ENCODE peak calls at places on chromosomes 2 and 18, in nine cellular contexts. One of them, this sample, is unnamed. For H3K36me3, the result is how much of the 10 kb centered on the place peaks cover.

GRCh38 chr2:147844691-147845607 is at the start of gene ACVR2A:
- DNase-seq in heart right ventricle: peak
- DNase-seq in brain microvascular endothelial cell: peak
- DNase-seq in MM.1S: peak
- DNase-seq in IMR-90: peak
- DNase-seq in tibial artery: peak
- DNase-seq in H1: no peak
- DNase-seq in astrocyte: peak
- DNase-seq in heart left ventricle: peak
- DNase-seq in this sample: peak

GRCh38 chr2:100870652-100871531 is 51.0 kb downstream of the NPAS2 start:
- DNase-seq in heart right ventricle: no peak
- DNase-seq in brain microvascular endothelial cell: no peak
- DNase-seq in MM.1S: no peak
- DNase-seq in IMR-90: no peak
- DNase-seq in tibial artery: no peak
- DNase-seq in H1: no peak
- DNase-seq in astrocyte: no peak
- DNase-seq in heart left ventricle: no peak
- DNase-seq in this sample: peak

GRCh38 chr2:50746526-50746925 is 285.4 kb downstream of the NRXN1 start:
- DNase-seq in heart right ventricle: no peak
- DNase-seq in brain microvascular endothelial cell: peak
- DNase-seq in MM.1S: peak
- DNase-seq in IMR-90: peak
- DNase-seq in tibial artery: no peak
- DNase-seq in H1: no peak
- DNase-seq in astrocyte: peak
- DNase-seq in heart left ventricle: no peak
- DNase-seq in this sample: peak

GRCh38 chr2:105369777-105370690 is 28.8 kb downstream of the FHL2 start:
- DNase-seq in heart right ventricle: peak
- DNase-seq in brain microvascular endothelial cell: peak
- DNase-seq in MM.1S: peak
- DNase-seq in IMR-90: peak
- DNase-seq in tibial artery: peak
- DNase-seq in H1: peak
- DNase-seq in astrocyte: peak
- DNase-seq in heart left ventricle: peak
- DNase-seq in this sample: peak

GRCh38 chr2:52776571-52776970 is 991.0 kb upstream of the CHAC2 start:
- DNase-seq in heart right ventricle: no peak
- DNase-seq in brain microvascular endothelial cell: no peak
- DNase-seq in MM.1S: no peak
- DNase-seq in IMR-90: peak
- DNase-seq in tibial artery: no peak
- DNase-seq in H1: no peak
- DNase-seq in astrocyte: no peak
- DNase-seq in heart left ventricle: no peak
- DNase-seq in this sample: no peak

GRCh38 chr2:181596556-181596955 is 60.3 kb downstream of the CERKL start:
- DNase-seq in heart right ventricle: no peak
- DNase-seq in brain microvascular endothelial cell: no peak
- DNase-seq in MM.1S: no peak
- DNase-seq in IMR-90: no peak
- DNase-seq in tibial artery: no peak
- DNase-seq in H1: no peak
- DNase-seq in astrocyte: no peak
- DNase-seq in heart left ventricle: no peak
- DNase-seq in this sample: no peak

GRCh38 chr2:150647943-150648342 is 160.5 kb upstream of the RND3 start:
- DNase-seq in heart right ventricle: no peak
- DNase-seq in brain microvascular endothelial cell: no peak
- DNase-seq in MM.1S: no peak
- DNase-seq in IMR-90: no peak
- DNase-seq in tibial artery: no peak
- DNase-seq in H1: no peak
- DNase-seq in astrocyte: no peak
- DNase-seq in heart left ventricle: no peak
- DNase-seq in this sample: no peak

GRCh38 chr2:138486347-138487198 is 15.0 kb upstream of the SPOPL start:
- DNase-seq in heart right ventricle: no peak
- DNase-seq in brain microvascular endothelial cell: no peak
- DNase-seq in MM.1S: no peak
- DNase-seq in IMR-90: no peak
- DNase-seq in tibial artery: no peak
- DNase-seq in H1: no peak
- DNase-seq in astrocyte: no peak
- DNase-seq in heart left ventricle: no peak
- DNase-seq in this sample: no peak

GRCh38 chr2:172350844-172351480 is 76.4 kb upstream of the ITGA6 start:
- DNase-seq in heart right ventricle: peak
- DNase-seq in brain microvascular endothelial cell: no peak
- DNase-seq in MM.1S: no peak
- DNase-seq in IMR-90: no peak
- DNase-seq in tibial artery: peak
- DNase-seq in H1: no peak
- DNase-seq in astrocyte: no peak
- DNase-seq in heart left ventricle: peak
- DNase-seq in this sample: no peak

GRCh38 chr2:38191516-38191915 is 115.6 kb upstream of the CYP1B1 start:
- DNase-seq in heart right ventricle: no peak
- DNase-seq in brain microvascular endothelial cell: no peak
- DNase-seq in MM.1S: no peak
- DNase-seq in IMR-90: no peak
- DNase-seq in tibial artery: no peak
- DNase-seq in H1: no peak
- DNase-seq in astrocyte: no peak
- DNase-seq in heart left ventricle: no peak
- DNase-seq in this sample: no peak
- H3K36me3 ChIP-seq in heart right ventricle: under half
- H3K36me3 ChIP-seq in brain microvascular endothelial cell: under half
- H3K36me3 ChIP-seq in MM.1S: under half
- H3K36me3 ChIP-seq in IMR-90: under half
- H3K36me3 ChIP-seq in tibial artery: under half
- H3K36me3 ChIP-seq in H1: under half
- H3K36me3 ChIP-seq in astrocyte: under half
- H3K36me3 ChIP-seq in heart left ventricle: under half
- H3K36me3 ChIP-seq in this sample: under half

GRCh38 chr18:3346487-3346886 is 84.6 kb downstream of the MYL12B start:
- DNase-seq in heart right ventricle: no peak
- DNase-seq in brain microvascular endothelial cell: no peak
- DNase-seq in MM.1S: no peak
- DNase-seq in IMR-90: peak
- DNase-seq in tibial artery: no peak
- DNase-seq in H1: no peak
- DNase-seq in astrocyte: no peak
- DNase-seq in heart left ventricle: no peak
- DNase-seq in this sample: no peak

GRCh38 chr18:3347286-3347803 is 85.4 kb downstream of the MYL12B start:
- DNase-seq in heart right ventricle: no peak
- DNase-seq in brain microvascular endothelial cell: no peak
- DNase-seq in MM.1S: no peak
- DNase-seq in IMR-90: no peak
- DNase-seq in tibial artery: no peak
- DNase-seq in H1: no peak
- DNase-seq in astrocyte: no peak
- DNase-seq in heart left ventricle: no peak
- DNase-seq in this sample: no peak

GRCh38 chr18:3345885-3346284 is 84.0 kb downstream of the MYL12B start:
- DNase-seq in heart right ventricle: no peak
- DNase-seq in brain microvascular endothelial cell: no peak
- DNase-seq in MM.1S: no peak
- DNase-seq in IMR-90: peak
- DNase-seq in tibial artery: no peak
- DNase-seq in H1: no peak
- DNase-seq in astrocyte: no peak
- DNase-seq in heart left ventricle: no peak
- DNase-seq in this sample: no peak

GRCh38 chr18:3342628-3343027 is 80.7 kb downstream of the MYL12B start:
- DNase-seq in heart right ventricle: no peak
- DNase-seq in brain microvascular endothelial cell: no peak
- DNase-seq in MM.1S: no peak
- DNase-seq in IMR-90: no peak
- DNase-seq in tibial artery: no peak
- DNase-seq in H1: no peak
- DNase-seq in astrocyte: no peak
- DNase-seq in heart left ventricle: no peak
- DNase-seq in this sample: no peak

GRCh38 chr18:3345452-3345851 is 83.5 kb downstream of the MYL12B start:
- DNase-seq in heart right ventricle: no peak
- DNase-seq in brain microvascular endothelial cell: no peak
- DNase-seq in MM.1S: no peak
- DNase-seq in IMR-90: peak
- DNase-seq in tibial artery: no peak
- DNase-seq in H1: no peak
- DNase-seq in astrocyte: no peak
- DNase-seq in heart left ventricle: no peak
- DNase-seq in this sample: no peak
- H3K27ac ChIP-seq in heart right ventricle: no peak
- H3K27ac ChIP-seq in brain microvascular endothelial cell: no peak
- H3K27ac ChIP-seq in MM.1S: no peak
- H3K27ac ChIP-seq in IMR-90: no peak
- H3K27ac ChIP-seq in tibial artery: no peak
- H3K27ac ChIP-seq in H1: no peak
- H3K27ac ChIP-seq in astrocyte: no peak
- H3K27ac ChIP-seq in heart left ventricle: no peak
- H3K27ac ChIP-seq in this sample: no peak

GRCh38 chr2:96341641-96342040 is 6.1 kb downstream of the NCAPH start:
- DNase-seq in heart right ventricle: no peak
- DNase-seq in brain microvascular endothelial cell: no peak
- DNase-seq in MM.1S: no peak
- DNase-seq in IMR-90: no peak
- DNase-seq in tibial artery: no peak
- DNase-seq in H1: no peak
- DNase-seq in astrocyte: no peak
- DNase-seq in heart left ventricle: no peak
- DNase-seq in this sample: no peak
- H3K36me3 ChIP-seq in heart right ventricle: under half
- H3K36me3 ChIP-seq in brain microvascular endothelial cell: under half
- H3K36me3 ChIP-seq in MM.1S: under half
- H3K36me3 ChIP-seq in IMR-90: under half
- H3K36me3 ChIP-seq in tibial artery: under half
- H3K36me3 ChIP-seq in H1: under half
- H3K36me3 ChIP-seq in astrocyte: under half
- H3K36me3 ChIP-seq in heart left ventricle: under half
- H3K36me3 ChIP-seq in this sample: under half

GRCh38 chr2:85753035-85753524 is 711 bp upstream of the ATOH8 start:
- DNase-seq in heart right ventricle: no peak
- DNase-seq in brain microvascular endothelial cell: no peak
- DNase-seq in MM.1S: no peak
- DNase-seq in IMR-90: no peak
- DNase-seq in tibial artery: no peak
- DNase-seq in H1: no peak
- DNase-seq in astrocyte: no peak
- DNase-seq in heart left ventricle: no peak
- DNase-seq in this sample: no peak
- H3K27ac ChIP-seq in heart right ventricle: peak
- H3K27ac ChIP-seq in brain microvascular endothelial cell: no peak
- H3K27ac ChIP-seq in MM.1S: no peak
- H3K27ac ChIP-seq in IMR-90: peak
- H3K27ac ChIP-seq in tibial artery: peak
- H3K27ac ChIP-seq in H1: no peak
- H3K27ac ChIP-seq in astrocyte: no peak
- H3K27ac ChIP-seq in heart left ventricle: peak
- H3K27ac ChIP-seq in this sample: no peak

GRCh38 chr2:68733365-68733764 is 1.2 kb upstream of the ARHGAP25 start:
- DNase-seq in heart right ventricle: no peak
- DNase-seq in brain microvascular endothelial cell: no peak
- DNase-seq in MM.1S: no peak
- DNase-seq in IMR-90: no peak
- DNase-seq in tibial artery: no peak
- DNase-seq in H1: no peak
- DNase-seq in astrocyte: no peak
- DNase-seq in heart left ventricle: no peak
- DNase-seq in this sample: no peak

GRCh38 chr2:68734688-68735525 is at the start of gene ARHGAP25:
- DNase-seq in heart right ventricle: no peak
- DNase-seq in brain microvascular endothelial cell: no peak
- DNase-seq in MM.1S: peak
- DNase-seq in IMR-90: no peak
- DNase-seq in tibial artery: no peak
- DNase-seq in H1: no peak
- DNase-seq in astrocyte: no peak
- DNase-seq in heart left ventricle: peak
- DNase-seq in this sample: peak

GRCh38 chr2:68734176-68734575 is 435 bp upstream of the ARHGAP25 start:
- DNase-seq in heart right ventricle: no peak
- DNase-seq in brain microvascular endothelial cell: no peak
- DNase-seq in MM.1S: no peak
- DNase-seq in IMR-90: no peak
- DNase-seq in tibial artery: no peak
- DNase-seq in H1: no peak
- DNase-seq in astrocyte: no peak
- DNase-seq in heart left ventricle: no peak
- DNase-seq in this sample: no peak

GRCh38 chr2:68737717-68738116 is 3.1 kb downstream of the ARHGAP25 start:
- DNase-seq in heart right ventricle: no peak
- DNase-seq in brain microvascular endothelial cell: no peak
- DNase-seq in MM.1S: peak
- DNase-seq in IMR-90: no peak
- DNase-seq in tibial artery: no peak
- DNase-seq in H1: no peak
- DNase-seq in astrocyte: no peak
- DNase-seq in heart left ventricle: no peak
- DNase-seq in this sample: peak

GRCh38 chr2:68736086-68736485 is 1.5 kb downstream of the ARHGAP25 start:
- DNase-seq in heart right ventricle: no peak
- DNase-seq in brain microvascular endothelial cell: no peak
- DNase-seq in MM.1S: no peak
- DNase-seq in IMR-90: no peak
- DNase-seq in tibial artery: no peak
- DNase-seq in H1: no peak
- DNase-seq in astrocyte: no peak
- DNase-seq in heart left ventricle: no peak
- DNase-seq in this sample: no peak
- H3K36me3 ChIP-seq in heart right ventricle: under half
- H3K36me3 ChIP-seq in brain microvascular endothelial cell: under half
- H3K36me3 ChIP-seq in MM.1S: under half
- H3K36me3 ChIP-seq in IMR-90: under half
- H3K36me3 ChIP-seq in tibial artery: under half
- H3K36me3 ChIP-seq in H1: under half
- H3K36me3 ChIP-seq in astrocyte: under half
- H3K36me3 ChIP-seq in heart left ventricle: under half
- H3K36me3 ChIP-seq in this sample: under half

GRCh38 chr2:197159681-197160211 is 150.8 kb downstream of the ANKRD44 start:
- DNase-seq in heart right ventricle: no peak
- DNase-seq in brain microvascular endothelial cell: peak
- DNase-seq in MM.1S: no peak
- DNase-seq in IMR-90: peak
- DNase-seq in tibial artery: no peak
- DNase-seq in H1: no peak
- DNase-seq in astrocyte: peak
- DNase-seq in heart left ventricle: no peak
- DNase-seq in this sample: no peak
- H3K27ac ChIP-seq in heart right ventricle: no peak
- H3K27ac ChIP-seq in brain microvascular endothelial cell: peak
- H3K27ac ChIP-seq in MM.1S: no peak
- H3K27ac ChIP-seq in IMR-90: no peak
- H3K27ac ChIP-seq in tibial artery: peak
- H3K27ac ChIP-seq in H1: no peak
- H3K27ac ChIP-seq in astrocyte: peak
- H3K27ac ChIP-seq in heart left ventricle: no peak
- H3K27ac ChIP-seq in this sample: no peak

GRCh38 chr18:55575949-55576348 is 12.0 kb downstream of the TCF4 start:
- DNase-seq in heart right ventricle: no peak
- DNase-seq in brain microvascular endothelial cell: no peak
- DNase-seq in MM.1S: no peak
- DNase-seq in IMR-90: no peak
- DNase-seq in tibial artery: no peak
- DNase-seq in H1: no peak
- DNase-seq in astrocyte: no peak
- DNase-seq in heart left ventricle: no peak
- DNase-seq in this sample: no peak
- H3K36me3 ChIP-seq in heart right ventricle: under half
- H3K36me3 ChIP-seq in brain microvascular endothelial cell: under half
- H3K36me3 ChIP-seq in MM.1S: under half
- H3K36me3 ChIP-seq in IMR-90: under half
- H3K36me3 ChIP-seq in tibial artery: under half
- H3K36me3 ChIP-seq in H1: under half
- H3K36me3 ChIP-seq in astrocyte: under half
- H3K36me3 ChIP-seq in heart left ventricle: under half
- H3K36me3 ChIP-seq in this sample: under half

This sample was measured in small intestine.